ENCODE peak calls at places on chromosomes 16 and 17, in eight cellular contexts. P, I, Q, N, M, E, C and H are unnamed samples.

GRCh38 chr17:49227436-49228261 is 2.9 kb downstream of the PHOSPHO1 start:
- DNase-seq in N (peak; percentile 48), I (peak; percentile 74), M (peak; percentile 63), P (peak; percentile 69), C (peak; percentile 77), E (peak; percentile 93), Q (peak; percentile 66), H (peak; percentile 71)

GRCh38 chr17:40366861-40367518 is 2.5 kb upstream of the GJD3 start:
- DNase-seq in C (no peak), M (no peak), Q (no peak), I (no peak), E (no peak), N (no peak), P (no peak), H (no peak)

GRCh38 chr16:24524855-24525652 is 14.3 kb upstream of the RBBP6 start:
- DNase-seq in Q (no peak), I (no peak), M (no peak), E (no peak), N (no peak), P (no peak), C (no peak), H (peak; percentile 18)

GRCh38 chr17:45942284-45942683 is 47.9 kb downstream of the MAPT start:
- DNase-seq in M (no peak), I (peak; percentile 93), P (no peak), Q (no peak), N (no peak), E (no peak), C (no peak), H (no peak)

GRCh38 chr17:36153887-36154576 is 22.4 kb downstream of the TBC1D3B start:
- DNase-seq in E (no peak), N (no peak), I (no peak), M (no peak), Q (no peak), P (no peak), C (no peak), H (no peak)

GRCh38 chr16:81621496-81621895 is 157.6 kb upstream of the PLCG2 start:
- DNase-seq in I (no peak), C (no peak), M (no peak), Q (no peak), P (no peak), N (no peak), E (no peak), H (no peak)

GRCh38 chr17:47810901-47811635 is 10.5 kb downstream of the OSBPL7 start:
- DNase-seq in I (no peak), Q (no peak), P (no peak), N (no peak), C (no peak), M (no peak), E (no peak), H (no peak)

GRCh38 chr16:64089697-64090096 is 1032.2 kb downstream of the CDH11 start:
- DNase-seq in Q (peak; percentile 10), P (no peak), N (no peak), C (no peak), I (no peak), E (no peak), M (no peak), H (peak; percentile 39)

GRCh38 chr17:148757-149156 is 11.4 kb downstream of the SCGB1C2 start:
- DNase-seq in C (no peak), P (no peak), E (no peak), N (no peak), I (no peak), Q (no peak), M (no peak), H (no peak)

GRCh38 chr17:63543822-63544420 is 6.4 kb upstream of the DCAF7 start:
- DNase-seq in N (no peak), E (no peak), M (no peak), C (no peak), P (no peak), Q (no peak), I (no peak), H (no peak)

GRCh38 chr16:70267516-70267915 is 15.8 kb upstream of the EXOSC6 start:
- DNase-seq in I (peak; percentile 19), E (peak; percentile 76), M (peak; percentile 26), C (no peak), Q (no peak), N (no peak), P (no peak), H (peak; percentile 50)

GRCh38 chr16:15492091-15492740 is 57.8 kb downstream of the BMERB1 start:
- DNase-seq in M (no peak), C (no peak), Q (no peak), E (no peak), N (no peak), P (no peak), I (no peak), H (no peak)

GRCh38 chr17:82097187-82097918 is 683 bp downstream of the FASN start:
- DNase-seq in N (no peak), M (peak; percentile 33), C (peak; percentile 55), P (peak; percentile 74), E (peak; percentile 81), I (no peak), Q (peak; percentile 30), H (peak; percentile 28)

GRCh38 chr17:19447085-19447583 is 36.1 kb downstream of the RNF112 start:
- DNase-seq in E (peak; percentile 93), I (peak; percentile 37), Q (peak; percentile 72), P (peak; percentile 62), M (peak; percentile 90), C (peak; percentile 54), N (peak; percentile 44), H (peak; percentile 91)

GRCh38 chr16:75789237-75789636 is 62.9 kb upstream of the CPHXL start:
- DNase-seq in Q (peak; percentile 25), E (peak; percentile 73), I (no peak), M (peak; percentile 31), C (no peak), P (no peak), N (no peak), H (peak; percentile 68)

GRCh38 chr17:57881143-57881542 is 31.3 kb upstream of the MRPS23 start:
- DNase-seq in I (no peak), Q (no peak), E (no peak), N (no peak), M (no peak), C (no peak), P (no peak), H (peak; percentile 92)

GRCh38 chr16:83967838-83968482 is at the start of gene NECAB2:
- DNase-seq in E (peak; percentile 67), M (peak; percentile 31), I (no peak), Q (peak; percentile 13), C (no peak), N (no peak), P (peak; percentile 45), H (peak; percentile 15)

GRCh38 chr16:19468300-19468699 is 50.6 kb downstream of the TMC5 start:
- DNase-seq in I (no peak), N (no peak), Q (no peak), E (no peak), P (no peak), M (no peak), C (no peak), H (no peak)

GRCh38 chr17:66260688-66261087 is 31.5 kb upstream of the APOH start:
- DNase-seq in M (no peak), C (no peak), Q (no peak), N (no peak), I (no peak), E (no peak), P (no peak), H (no peak)

GRCh38 chr17:45325810-45326209 is 9.0 kb upstream of the MAP3K14 start:
- DNase-seq in M (no peak), E (no peak), N (no peak), I (no peak), C (no peak), Q (no peak), P (no peak), H (no peak)

GRCh38 chr17:76497979-76498885 is 3.0 kb downstream of the RHBDF2 start:
- DNase-seq in Q (no peak), C (no peak), P (no peak), N (no peak), I (peak; percentile 44), E (no peak), M (no peak), H (peak; percentile 69)

GRCh38 chr16:84919751-84920150 is 91.6 kb downstream of the ZDHHC7 start:
- DNase-seq in C (no peak), N (no peak), Q (no peak), P (no peak), I (no peak), E (no peak), M (no peak), H (no peak)

GRCh38 chr17:77374170-77374936 is 233.6 kb downstream of the SEC14L1 start:
- DNase-seq in C (peak; percentile 62), E (peak; percentile 94), P (peak; percentile 75), I (peak; percentile 56), N (peak; percentile 47), Q (no peak), M (no peak), H (peak; percentile 90)

GRCh38 chr16:11614587-11615175 is 28.0 kb upstream of the LITAF start:
- DNase-seq in C (no peak), P (no peak), N (no peak), M (no peak), I (no peak), E (no peak), Q (no peak), H (no peak)

GRCh38 chr17:37465058-37465616 is 24.6 kb upstream of the DUSP14 start:
- DNase-seq in M (no peak), I (no peak), C (no peak), N (no peak), E (no peak), P (no peak), Q (no peak), H (peak; percentile 50)

GRCh38 chr16:886802-887731 is 83.7 kb downstream of the LMF1 start:
- DNase-seq in M (no peak), P (no peak), I (peak; percentile 35), Q (no peak), E (no peak), N (no peak), C (no peak), H (no peak)

GRCh38 chr17:45316271-45317112 is at the start of gene MAP3K14:
- DNase-seq in M (peak; percentile 46), C (peak; percentile 50), I (peak; percentile 37), N (peak; percentile 48), P (peak; percentile 72), E (peak; percentile 89), Q (peak; percentile 55), H (peak; percentile 66)

GRCh38 chr16:22191089-22191965 is 14.8 kb upstream of the EEF2K start:
- DNase-seq in I (peak; percentile 99), E (peak; percentile 99), M (peak; percentile 96), N (peak; percentile 99), C (peak; percentile 98), P (peak; percentile 93), Q (peak; percentile 97), H (no peak)